ENCODE peak calls at places on chromosome 6, in seven cellular contexts. J is NCI-H1694; M is CD8-positive, alpha-beta T cell; O is hepatocyte; G is effector CD4-positive, alpha-beta T cell; D is AG10803; S is fibroblast of the conjunctiva. T is an unnamed sample.

GRCh38 chr6:4518506-4518905 is 257.7 kb upstream of the CDYL start:
- DNase-seq in J (no peak), M (no peak), O (peak; percentile 71), G (no peak), D (peak; percentile 69), S (peak; percentile 22), T (peak; percentile 46)

GRCh38 chr6:127879685-127880084 is 21.2 kb downstream of the THEMIS start:
- DNase-seq in J (no peak), M (peak; percentile 41), O (peak; percentile 52), G (peak; percentile 3), D (peak; percentile 40), S (no peak), T (no peak)

GRCh38 chr6:131819507-131820228 is 11.8 kb downstream of the ENPP1 start:
- DNase-seq in J (no peak), M (no peak), O (peak; percentile 51), G (no peak), D (peak; percentile 66), S (no peak), T (peak; percentile 78)

GRCh38 chr6:112227992-112228391 is 26.4 kb downstream of the LAMA4 start:
- DNase-seq in J (no peak), M (no peak), O (no peak), G (no peak), D (no peak), S (no peak), T (no peak)

GRCh38 chr6:135604035-135604865 is 106.7 kb upstream of the AHI1 start:
- DNase-seq in J (no peak), M (no peak), O (no peak), G (no peak), D (no peak), S (no peak), T (no peak)

GRCh38 chr6:44960898-44961297 is 367.2 kb upstream of the RUNX2 start:
- DNase-seq in J (no peak), M (no peak), O (peak; percentile 6), G (no peak), D (no peak), S (no peak), T (no peak)

GRCh38 chr6:42929928-42930360 is 664 bp downstream of the CNPY3 start:
- DNase-seq in J (peak; percentile 21), M (peak; percentile 60), O (peak; percentile 78), G (peak; percentile 46), D (peak; percentile 66), S (peak; percentile 47), T (peak; percentile 42)

GRCh38 chr6:116287668-116288282 is 8.0 kb upstream of the TSPYL1 start:
- DNase-seq in J (peak; percentile 13), M (no peak), O (peak; percentile 65), G (no peak), D (peak; percentile 64), S (peak; percentile 70), T (no peak)

GRCh38 chr6:118980063-118980462 is 45.1 kb upstream of the MCM9 start:
- DNase-seq in J (no peak), M (no peak), O (peak; percentile 59), G (no peak), D (peak; percentile 36), S (peak; percentile 39), T (no peak)

GRCh38 chr6:38091626-38092025 is 272.1 kb downstream of the ZFAND3 start:
- DNase-seq in J (no peak), M (no peak), O (no peak), G (no peak), D (no peak), S (no peak), T (no peak)

GRCh38 chr6:163352966-163353365 is 61.6 kb upstream of the QKI start:
- DNase-seq in J (no peak), M (no peak), O (no peak), G (no peak), D (no peak), S (no peak), T (no peak)

GRCh38 chr6:18154507-18155272 is at the start of gene TPMT:
- DNase-seq in J (no peak), M (peak; percentile 16), O (peak; percentile 40), G (no peak), D (no peak), S (no peak), T (no peak)

GRCh38 chr6:129280719-129281118 is 397.8 kb downstream of the LAMA2 start:
- DNase-seq in J (no peak), M (peak; percentile 36), O (no peak), G (peak; percentile 13), D (no peak), S (no peak), T (no peak)

GRCh38 chr6:36980876-36981619 is 4.9 kb downstream of the MTCH1 start:
- DNase-seq in J (no peak), M (no peak), O (no peak), G (no peak), D (no peak), S (no peak), T (no peak)

GRCh38 chr6:158058156-158058723 is 76.6 kb downstream of the SYNJ2 start:
- DNase-seq in J (no peak), M (no peak), O (no peak), G (no peak), D (peak; percentile 92), S (peak; percentile 54), T (no peak)

GRCh38 chr6:54252916-54253315 is 55.3 kb upstream of the TINAG start:
- DNase-seq in J (no peak), M (no peak), O (no peak), G (no peak), D (no peak), S (no peak), T (no peak)

GRCh38 chr6:158910484-158911075 is 89.4 kb downstream of the RSPH3 start:
- DNase-seq in J (no peak), M (no peak), O (peak; percentile 45), G (no peak), D (no peak), S (no peak), T (no peak)

GRCh38 chr6:124203106-124203811 is 399.6 kb downstream of the NKAIN2 start:
- DNase-seq in J (no peak), M (no peak), O (peak; percentile 7), G (no peak), D (no peak), S (no peak), T (no peak)

GRCh38 chr6:158662607-158663464 is 13.0 kb downstream of the SYTL3 start:
- DNase-seq in J (no peak), M (no peak), O (no peak), G (no peak), D (peak; percentile 52), S (no peak), T (no peak)

GRCh38 chr6:2203264-2203663 is 42.1 kb downstream of the GMDS start:
- DNase-seq in J (no peak), M (no peak), O (no peak), G (no peak), D (no peak), S (no peak), T (no peak)

GRCh38 chr6:87274660-87275273 is 47.6 kb upstream of the SMIM8 start:
- DNase-seq in J (no peak), M (no peak), O (peak; percentile 18), G (no peak), D (peak; percentile 76), S (peak; percentile 46), T (peak; percentile 51)

GRCh38 chr6:165488624-165489295 is 174.3 kb downstream of the PDE10A start:
- DNase-seq in J (no peak), M (no peak), O (no peak), G (no peak), D (no peak), S (no peak), T (no peak)

GRCh38 chr6:111162504-111162903 is 75.2 kb downstream of the SLC16A10 start:
- DNase-seq in J (no peak), M (no peak), O (no peak), G (no peak), D (no peak), S (no peak), T (no peak)

GRCh38 chr6:149012040-149012545 is 265.3 kb downstream of the UST start:
- DNase-seq in J (no peak), M (no peak), O (peak; percentile 82), G (no peak), D (peak; percentile 99), S (peak; percentile 90), T (peak; percentile 97)

GRCh38 chr6:163645560-163645959 is 231.0 kb downstream of the QKI start:
- DNase-seq in J (no peak), M (no peak), O (no peak), G (no peak), D (no peak), S (no peak), T (no peak)